ENCODE peak calls at places on chromosomes 4 and X, in four cellular contexts. One of them, this sample, is unnamed.

GRCh38 chr4:22420291-22420690 is 95.6 kb downstream of the ADGRA3 start:
- DNase-seq in GM13977: no peak
- DNase-seq in right lobe of liver: no peak
- DNase-seq in left lung: no peak
- DNase-seq in this sample: no peak

GRCh38 chr4:151472711-151473110 is 63.7 kb downstream of the FHIP1A start:
- DNase-seq in GM13977: no peak
- DNase-seq in right lobe of liver: no peak
- DNase-seq in left lung: no peak
- DNase-seq in this sample: no peak

GRCh38 chrX:39491548-39492297 is 606.0 kb downstream of the BCOR start:
- DNase-seq in GM13977: peak; percentile 44
- DNase-seq in right lobe of liver: no peak
- DNase-seq in left lung: no peak
- DNase-seq in this sample: peak; percentile 41

GRCh38 chr4:71607109-71607508 is 176.8 kb downstream of the GC start:
- DNase-seq in GM13977: no peak
- DNase-seq in right lobe of liver: no peak
- DNase-seq in left lung: no peak
- DNase-seq in this sample: no peak

GRCh38 chr4:107743532-107743931 is 23.5 kb upstream of the PAPSS1 start:
- DNase-seq in GM13977: no peak
- DNase-seq in right lobe of liver: no peak
- DNase-seq in left lung: no peak
- DNase-seq in this sample: no peak

GRCh38 chr4:111984169-111984873 is 160.9 kb upstream of the FAM241A start:
- DNase-seq in GM13977: no peak
- DNase-seq in right lobe of liver: no peak
- DNase-seq in left lung: no peak
- DNase-seq in this sample: no peak

GRCh38 chr4:182113774-182114173 is 129.4 kb upstream of the TENM3 start:
- DNase-seq in GM13977: no peak
- DNase-seq in right lobe of liver: no peak
- DNase-seq in left lung: no peak
- DNase-seq in this sample: no peak

GRCh38 chrX:102651968-102652744 is 873 bp downstream of the GPRASP1 start:
- DNase-seq in GM13977: no peak
- DNase-seq in right lobe of liver: peak; percentile 42
- DNase-seq in left lung: no peak
- DNase-seq in this sample: peak; percentile 32

GRCh38 chr4:54937501-54937900 is 187.9 kb downstream of the KDR start:
- DNase-seq in GM13977: no peak
- DNase-seq in right lobe of liver: no peak
- DNase-seq in left lung: no peak
- DNase-seq in this sample: no peak

GRCh38 chr4:143625632-143626031 is 74.8 kb downstream of the FREM3 start:
- DNase-seq in GM13977: no peak
- DNase-seq in right lobe of liver: no peak
- DNase-seq in left lung: no peak
- DNase-seq in this sample: no peak

GRCh38 chr4:41145571-41146078 is 68.7 kb downstream of the APBB2 start:
- DNase-seq in GM13977: no peak
- DNase-seq in right lobe of liver: no peak
- DNase-seq in left lung: no peak
- DNase-seq in this sample: no peak

GRCh38 chr4:8245879-8246833 is 23.4 kb upstream of the HTRA3 start:
- DNase-seq in GM13977: no peak
- DNase-seq in right lobe of liver: peak; percentile 66
- DNase-seq in left lung: peak; percentile 73
- DNase-seq in this sample: no peak

GRCh38 chr4:72569719-72570235 is 756 bp upstream of the ADAMTS3 start:
- DNase-seq in GM13977: no peak
- DNase-seq in right lobe of liver: no peak
- DNase-seq in left lung: peak; percentile 28
- DNase-seq in this sample: no peak

GRCh38 chr4:174420317-174420716 is 102.0 kb downstream of the HPGD start:
- DNase-seq in GM13977: no peak
- DNase-seq in right lobe of liver: no peak
- DNase-seq in left lung: no peak
- DNase-seq in this sample: no peak

GRCh38 chrX:38804481-38805293 is 3.4 kb downstream of the MID1IP1 start:
- DNase-seq in GM13977: peak; percentile 15
- DNase-seq in right lobe of liver: peak; percentile 58
- DNase-seq in left lung: peak; percentile 38
- DNase-seq in this sample: peak; percentile 27

GRCh38 chr4:175330652-175331051 is 412.5 kb downstream of the ADAM29 start:
- DNase-seq in GM13977: no peak
- DNase-seq in right lobe of liver: no peak
- DNase-seq in left lung: no peak
- DNase-seq in this sample: no peak

GRCh38 chr4:57109847-57110634 is at the start of gene IGFBP7:
- DNase-seq in GM13977: peak; percentile 70
- DNase-seq in right lobe of liver: peak; percentile 59
- DNase-seq in left lung: peak; percentile 55
- DNase-seq in this sample: peak; percentile 57

GRCh38 chr4:179989975-179990374 is 2253.2 kb upstream of the TENM3 start:
- DNase-seq in GM13977: peak; percentile 18
- DNase-seq in right lobe of liver: no peak
- DNase-seq in left lung: no peak
- DNase-seq in this sample: peak; percentile 34

GRCh38 chrX:150352114-150352513 is 11.0 kb upstream of the MAMLD1 start:
- DNase-seq in GM13977: no peak
- DNase-seq in right lobe of liver: no peak
- DNase-seq in left lung: no peak
- DNase-seq in this sample: no peak

GRCh38 chr4:79652726-79653125 is 244.7 kb upstream of the GK2 start:
- DNase-seq in GM13977: no peak
- DNase-seq in right lobe of liver: no peak
- DNase-seq in left lung: no peak
- DNase-seq in this sample: no peak

GRCh38 chr4:147108409-147108808 is 162.7 kb upstream of the TTC29 start:
- DNase-seq in GM13977: no peak
- DNase-seq in right lobe of liver: no peak
- DNase-seq in left lung: no peak
- DNase-seq in this sample: no peak

GRCh38 chrX:119784747-119785446 is 6.5 kb downstream of the RPL39 start:
- DNase-seq in GM13977: no peak
- DNase-seq in right lobe of liver: no peak
- DNase-seq in left lung: no peak
- DNase-seq in this sample: peak; percentile 44

GRCh38 chrX:124388562-124388961 is 42.2 kb downstream of the SH2D1A start:
- DNase-seq in GM13977: peak; percentile 41
- DNase-seq in right lobe of liver: no peak
- DNase-seq in left lung: peak; percentile 49
- DNase-seq in this sample: no peak

GRCh38 chrX:136780738-136781137 is at the start of gene ARHGEF6:
- DNase-seq in GM13977: no peak
- DNase-seq in right lobe of liver: no peak
- DNase-seq in left lung: no peak
- DNase-seq in this sample: no peak

GRCh38 chr4:5144384-5144783 is 93.1 kb downstream of the STK32B start:
- DNase-seq in GM13977: no peak
- DNase-seq in right lobe of liver: no peak
- DNase-seq in left lung: no peak
- DNase-seq in this sample: no peak

GRCh38 chr4:48127231-48127881 is 6.7 kb downstream of the TXK start:
- DNase-seq in GM13977: no peak
- DNase-seq in right lobe of liver: no peak
- DNase-seq in left lung: no peak
- DNase-seq in this sample: no peak

GRCh38 chrX:1481636-1482529 is 29.2 kb upstream of the ASMTL start:
- DNase-seq in GM13977: peak; percentile 72
- DNase-seq in right lobe of liver: peak; percentile 80
- DNase-seq in left lung: peak; percentile 81
- DNase-seq in this sample: peak; percentile 70

GRCh38 chr4:86036729-86037128 is 323.1 kb downstream of the MAPK10 start:
- DNase-seq in GM13977: no peak
- DNase-seq in right lobe of liver: no peak
- DNase-seq in left lung: no peak
- DNase-seq in this sample: no peak

GRCh38 chr4:94352996-94353395 is 10.4 kb upstream of the HPGDS start:
- DNase-seq in GM13977: no peak
- DNase-seq in right lobe of liver: no peak
- DNase-seq in left lung: no peak
- DNase-seq in this sample: no peak

GRCh38 chr4:23774932-23775331 is 114.9 kb downstream of the PPARGC1A start:
- DNase-seq in GM13977: no peak
- DNase-seq in right lobe of liver: no peak
- DNase-seq in left lung: no peak
- DNase-seq in this sample: no peak

GRCh38 chr4:23782778-23783455 is 106.9 kb downstream of the PPARGC1A start:
- DNase-seq in GM13977: no peak
- DNase-seq in right lobe of liver: no peak
- DNase-seq in left lung: no peak
- DNase-seq in this sample: no peak

GRCh38 chr4:23775694-23776093 is 114.2 kb downstream of the PPARGC1A start:
- DNase-seq in GM13977: no peak
- DNase-seq in right lobe of liver: no peak
- DNase-seq in left lung: no peak
- DNase-seq in this sample: no peak

GRCh38 chr4:23779422-23779821 is 110.4 kb downstream of the PPARGC1A start:
- DNase-seq in GM13977: no peak
- DNase-seq in right lobe of liver: no peak
- DNase-seq in left lung: no peak
- DNase-seq in this sample: no peak

GRCh38 chr4:23779839-23780238 is 110.0 kb downstream of the PPARGC1A start:
- DNase-seq in GM13977: no peak
- DNase-seq in right lobe of liver: no peak
- DNase-seq in left lung: no peak
- DNase-seq in this sample: no peak
- TF ChIP-seq CTCF in GM13977: no peak
- TF ChIP-seq CTCF in right lobe of liver: no peak
- TF ChIP-seq CTCF in left lung: no peak
- TF ChIP-seq CTCF in this sample: no peak

DNA sequence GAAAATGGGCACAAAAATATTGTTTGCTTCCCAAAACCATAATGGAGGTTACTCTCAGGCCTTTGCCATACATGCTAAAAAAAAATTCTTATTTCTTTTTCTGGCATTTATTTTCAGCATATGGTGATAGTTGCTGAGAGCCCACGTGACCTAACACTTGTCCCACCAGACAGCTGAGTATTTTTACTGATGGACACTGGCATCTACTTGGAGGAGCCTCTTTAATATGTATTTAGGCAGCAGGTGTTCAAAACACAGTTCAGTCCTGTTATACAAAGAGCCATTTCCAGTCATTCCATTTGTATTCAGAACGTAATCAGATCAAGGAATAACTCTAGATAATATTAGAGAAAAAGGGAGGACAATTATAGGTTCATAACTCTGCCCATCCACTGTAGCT is 95.5 kb downstream of the CXCL13 start:
- DNase-seq in GM13977: no peak
- DNase-seq in right lobe of liver: no peak
- DNase-seq in left lung: no peak
- DNase-seq in this sample: no peak
- TF ChIP-seq CTCF in GM13977: no peak
- TF ChIP-seq CTCF in right lobe of liver: no peak
- TF ChIP-seq CTCF in left lung: no peak
- TF ChIP-seq CTCF in this sample: no peak

GRCh38 chr4:109978704-109979103 is 66.0 kb downstream of the EGF start:
- DNase-seq in GM13977: no peak
- DNase-seq in right lobe of liver: no peak
- DNase-seq in left lung: no peak
- DNase-seq in this sample: no peak

GRCh38 chr4:109981936-109982335 is 69.3 kb downstream of the EGF start:
- DNase-seq in GM13977: no peak
- DNase-seq in right lobe of liver: no peak
- DNase-seq in left lung: no peak
- DNase-seq in this sample: no peak

GRCh38 chr4:109976189-109976588 is 63.5 kb downstream of the EGF start:
- DNase-seq in GM13977: no peak
- DNase-seq in right lobe of liver: no peak
- DNase-seq in left lung: no peak
- DNase-seq in this sample: no peak

GRCh38 chr4:109979932-109980717 is 67.4 kb downstream of the EGF start:
- DNase-seq in GM13977: no peak
- DNase-seq in right lobe of liver: no peak
- DNase-seq in left lung: no peak
- DNase-seq in this sample: no peak

DNA sequence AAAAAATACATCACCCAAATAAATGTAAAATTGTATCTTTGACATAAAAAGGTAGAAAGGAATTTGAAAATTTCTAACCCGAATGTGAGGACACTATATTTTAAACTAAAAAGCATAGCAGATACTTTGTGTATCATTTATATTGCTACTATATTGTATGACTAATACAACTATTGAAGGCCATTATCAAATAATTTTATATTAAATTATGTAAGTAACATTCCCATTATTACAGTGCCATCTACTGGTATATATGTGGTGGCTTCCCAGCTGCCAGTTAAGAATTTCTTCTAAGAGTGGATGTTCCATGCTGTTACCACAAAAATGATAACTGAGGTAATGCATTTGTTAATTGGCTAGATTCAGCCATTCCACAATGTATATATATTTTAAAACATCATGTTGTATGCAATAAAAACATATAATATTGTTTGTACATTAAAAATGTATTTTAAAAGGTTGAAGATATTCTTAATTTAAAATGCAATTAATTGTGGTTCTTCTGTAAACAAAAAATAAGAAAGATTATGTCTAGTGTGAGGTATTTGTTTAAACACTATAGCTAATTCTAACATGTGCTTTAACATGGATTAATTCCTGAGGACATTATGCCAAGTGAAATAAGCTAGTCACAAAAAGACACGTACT is 65.3 kb downstream of the EGF start:
- DNase-seq in GM13977: no peak
- DNase-seq in right lobe of liver: no peak
- DNase-seq in left lung: no peak
- DNase-seq in this sample: no peak
- TF ChIP-seq CTCF in GM13977: peak; percentile 51
- TF ChIP-seq CTCF in right lobe of liver: peak; percentile 83
- TF ChIP-seq CTCF in left lung: peak; percentile 62
- TF ChIP-seq CTCF in this sample: peak; percentile 42

GRCh38 chr4:15963568-15963967 is 593 bp upstream of the FGFBP2 start:
- DNase-seq in GM13977: peak; percentile 63
- DNase-seq in right lobe of liver: no peak
- DNase-seq in left lung: no peak
- DNase-seq in this sample: peak; percentile 65

GRCh38 chr4:15964159-15964558 is 1.2 kb upstream of the FGFBP2 start:
- DNase-seq in GM13977: no peak
- DNase-seq in right lobe of liver: no peak
- DNase-seq in left lung: no peak
- DNase-seq in this sample: no peak

GRCh38 chr4:15961778-15962510 is 1.0 kb downstream of the FGFBP2 start:
- DNase-seq in GM13977: no peak
- DNase-seq in right lobe of liver: no peak
- DNase-seq in left lung: no peak
- DNase-seq in this sample: no peak

GRCh38 chr4:15965325-15965724 is 2.4 kb upstream of the FGFBP2 start:
- DNase-seq in GM13977: no peak
- DNase-seq in right lobe of liver: no peak
- DNase-seq in left lung: no peak
- DNase-seq in this sample: no peak

GRCh38 chr4:15963001-15963451 is at the start of gene FGFBP2:
- DNase-seq in GM13977: no peak
- DNase-seq in right lobe of liver: no peak
- DNase-seq in left lung: no peak
- DNase-seq in this sample: peak; percentile 35
- TF ChIP-seq CTCF in GM13977: peak; percentile 50
- TF ChIP-seq CTCF in right lobe of liver: peak; percentile 25
- TF ChIP-seq CTCF in left lung: no peak
- TF ChIP-seq CTCF in this sample: peak; percentile 41